ENCODE peak calls at places on chromosomes 11 and 22, in seven cellular contexts. One of them, this sample, is unnamed.

GRCh38 chr11:62444271-62444833 is 25.5 kb downstream of the SCGB1A1 start:
- DNase-seq in stimulated activated CD4-positive, alpha-beta T cell treated with anti-CD3 and anti-CD28 coated beads, Interleukin-4, amount 100 ng/mL, for 24 hours: peak
- DNase-seq in spleen: peak
- DNase-seq in activated naive CD8-positive, alpha-beta T cell treated with anti-CD3 and anti-CD28 coated beads, Interleukin-2, amount 50 U/mL, for 24 hours: peak
- DNase-seq in RCC 7860: no peak
- DNase-seq in adrenal gland: peak
- DNase-seq in substantia nigra: peak
- DNase-seq in this sample: peak

GRCh38 chr11:46234261-46234660 is 43.2 kb upstream of the CREB3L1 start:
- DNase-seq in substantia nigra: no peak
- DNase-seq in activated naive CD8-positive, alpha-beta T cell treated with anti-CD3 and anti-CD28 coated beads, Interleukin-2, amount 50 U/mL, for 24 hours: no peak
- DNase-seq in spleen: no peak
- DNase-seq in stimulated activated CD4-positive, alpha-beta T cell treated with anti-CD3 and anti-CD28 coated beads, Interleukin-4, amount 100 ng/mL, for 24 hours: no peak
- DNase-seq in RCC 7860: no peak
- DNase-seq in adrenal gland: no peak
- DNase-seq in this sample: no peak

GRCh38 chr11:27081056-27081455 is 40.4 kb downstream of the BBOX1 start:
- DNase-seq in spleen: no peak
- DNase-seq in adrenal gland: no peak
- DNase-seq in substantia nigra: no peak
- DNase-seq in stimulated activated CD4-positive, alpha-beta T cell treated with anti-CD3 and anti-CD28 coated beads, Interleukin-4, amount 100 ng/mL, for 24 hours: no peak
- DNase-seq in RCC 7860: no peak
- DNase-seq in activated naive CD8-positive, alpha-beta T cell treated with anti-CD3 and anti-CD28 coated beads, Interleukin-2, amount 50 U/mL, for 24 hours: no peak
- DNase-seq in this sample: no peak

GRCh38 chr22:39176067-39176621 is 23.7 kb upstream of the CBX7 start:
- DNase-seq in RCC 7860: peak
- DNase-seq in substantia nigra: no peak
- DNase-seq in stimulated activated CD4-positive, alpha-beta T cell treated with anti-CD3 and anti-CD28 coated beads, Interleukin-4, amount 100 ng/mL, for 24 hours: no peak
- DNase-seq in activated naive CD8-positive, alpha-beta T cell treated with anti-CD3 and anti-CD28 coated beads, Interleukin-2, amount 50 U/mL, for 24 hours: no peak
- DNase-seq in adrenal gland: peak
- DNase-seq in spleen: peak
- DNase-seq in this sample: no peak

GRCh38 chr11:87028688-87029087 is 9.0 kb upstream of the TMEM135 start:
- DNase-seq in substantia nigra: no peak
- DNase-seq in RCC 7860: no peak
- DNase-seq in stimulated activated CD4-positive, alpha-beta T cell treated with anti-CD3 and anti-CD28 coated beads, Interleukin-4, amount 100 ng/mL, for 24 hours: no peak
- DNase-seq in adrenal gland: no peak
- DNase-seq in spleen: no peak
- DNase-seq in activated naive CD8-positive, alpha-beta T cell treated with anti-CD3 and anti-CD28 coated beads, Interleukin-2, amount 50 U/mL, for 24 hours: no peak
- DNase-seq in this sample: no peak

GRCh38 chr11:76599041-76600013 is 71.2 kb downstream of the LRRC32 start:
- DNase-seq in activated naive CD8-positive, alpha-beta T cell treated with anti-CD3 and anti-CD28 coated beads, Interleukin-2, amount 50 U/mL, for 24 hours: no peak
- DNase-seq in spleen: no peak
- DNase-seq in adrenal gland: peak
- DNase-seq in substantia nigra: no peak
- DNase-seq in RCC 7860: peak
- DNase-seq in stimulated activated CD4-positive, alpha-beta T cell treated with anti-CD3 and anti-CD28 coated beads, Interleukin-4, amount 100 ng/mL, for 24 hours: no peak
- DNase-seq in this sample: no peak

GRCh38 chr22:23542933-23543332 is 37.2 kb downstream of the IGLL1 start:
- DNase-seq in substantia nigra: no peak
- DNase-seq in activated naive CD8-positive, alpha-beta T cell treated with anti-CD3 and anti-CD28 coated beads, Interleukin-2, amount 50 U/mL, for 24 hours: no peak
- DNase-seq in RCC 7860: no peak
- DNase-seq in stimulated activated CD4-positive, alpha-beta T cell treated with anti-CD3 and anti-CD28 coated beads, Interleukin-4, amount 100 ng/mL, for 24 hours: no peak
- DNase-seq in spleen: no peak
- DNase-seq in adrenal gland: no peak
- DNase-seq in this sample: no peak

GRCh38 chr11:110376711-110377324 is 52.9 kb upstream of the FDX1 start:
- DNase-seq in RCC 7860: peak
- DNase-seq in substantia nigra: peak
- DNase-seq in stimulated activated CD4-positive, alpha-beta T cell treated with anti-CD3 and anti-CD28 coated beads, Interleukin-4, amount 100 ng/mL, for 24 hours: peak
- DNase-seq in spleen: no peak
- DNase-seq in adrenal gland: peak
- DNase-seq in activated naive CD8-positive, alpha-beta T cell treated with anti-CD3 and anti-CD28 coated beads, Interleukin-2, amount 50 U/mL, for 24 hours: peak
- DNase-seq in this sample: peak

GRCh38 chr11:12889243-12889642 is 119.9 kb upstream of the RASSF10 start:
- DNase-seq in spleen: no peak
- DNase-seq in RCC 7860: peak
- DNase-seq in stimulated activated CD4-positive, alpha-beta T cell treated with anti-CD3 and anti-CD28 coated beads, Interleukin-4, amount 100 ng/mL, for 24 hours: no peak
- DNase-seq in activated naive CD8-positive, alpha-beta T cell treated with anti-CD3 and anti-CD28 coated beads, Interleukin-2, amount 50 U/mL, for 24 hours: no peak
- DNase-seq in adrenal gland: no peak
- DNase-seq in substantia nigra: peak
- DNase-seq in this sample: no peak

GRCh38 chr11:87431386-87431785 is 393.7 kb downstream of the TMEM135 start:
- DNase-seq in activated naive CD8-positive, alpha-beta T cell treated with anti-CD3 and anti-CD28 coated beads, Interleukin-2, amount 50 U/mL, for 24 hours: no peak
- DNase-seq in adrenal gland: no peak
- DNase-seq in substantia nigra: no peak
- DNase-seq in RCC 7860: no peak
- DNase-seq in stimulated activated CD4-positive, alpha-beta T cell treated with anti-CD3 and anti-CD28 coated beads, Interleukin-4, amount 100 ng/mL, for 24 hours: no peak
- DNase-seq in spleen: no peak
- DNase-seq in this sample: no peak

GRCh38 chr11:110991621-110992355 is 253.7 kb upstream of the POU2AF2 start:
- DNase-seq in activated naive CD8-positive, alpha-beta T cell treated with anti-CD3 and anti-CD28 coated beads, Interleukin-2, amount 50 U/mL, for 24 hours: no peak
- DNase-seq in RCC 7860: no peak
- DNase-seq in substantia nigra: no peak
- DNase-seq in adrenal gland: no peak
- DNase-seq in stimulated activated CD4-positive, alpha-beta T cell treated with anti-CD3 and anti-CD28 coated beads, Interleukin-4, amount 100 ng/mL, for 24 hours: no peak
- DNase-seq in spleen: no peak
- DNase-seq in this sample: no peak

GRCh38 chr11:46049325-46049860 is 71.9 kb downstream of the PHF21A start:
- DNase-seq in activated naive CD8-positive, alpha-beta T cell treated with anti-CD3 and anti-CD28 coated beads, Interleukin-2, amount 50 U/mL, for 24 hours: no peak
- DNase-seq in stimulated activated CD4-positive, alpha-beta T cell treated with anti-CD3 and anti-CD28 coated beads, Interleukin-4, amount 100 ng/mL, for 24 hours: no peak
- DNase-seq in spleen: no peak
- DNase-seq in RCC 7860: no peak
- DNase-seq in substantia nigra: no peak
- DNase-seq in adrenal gland: no peak
- DNase-seq in this sample: no peak

GRCh38 chr22:24474221-24474620 is 20.9 kb upstream of the UPB1 start:
- DNase-seq in activated naive CD8-positive, alpha-beta T cell treated with anti-CD3 and anti-CD28 coated beads, Interleukin-2, amount 50 U/mL, for 24 hours: no peak
- DNase-seq in RCC 7860: peak
- DNase-seq in substantia nigra: no peak
- DNase-seq in spleen: no peak
- DNase-seq in adrenal gland: no peak
- DNase-seq in stimulated activated CD4-positive, alpha-beta T cell treated with anti-CD3 and anti-CD28 coated beads, Interleukin-4, amount 100 ng/mL, for 24 hours: no peak
- DNase-seq in this sample: no peak

GRCh38 chr22:22952531-22953295 is 65.1 kb downstream of the IGLL5 start:
- DNase-seq in spleen: no peak
- DNase-seq in stimulated activated CD4-positive, alpha-beta T cell treated with anti-CD3 and anti-CD28 coated beads, Interleukin-4, amount 100 ng/mL, for 24 hours: no peak
- DNase-seq in substantia nigra: no peak
- DNase-seq in adrenal gland: no peak
- DNase-seq in activated naive CD8-positive, alpha-beta T cell treated with anti-CD3 and anti-CD28 coated beads, Interleukin-2, amount 50 U/mL, for 24 hours: no peak
- DNase-seq in RCC 7860: no peak
- DNase-seq in this sample: no peak

GRCh38 chr11:2380807-2381350 is 3.8 kb downstream of the CD81 start:
- DNase-seq in substantia nigra: peak
- DNase-seq in stimulated activated CD4-positive, alpha-beta T cell treated with anti-CD3 and anti-CD28 coated beads, Interleukin-4, amount 100 ng/mL, for 24 hours: no peak
- DNase-seq in RCC 7860: no peak
- DNase-seq in adrenal gland: peak
- DNase-seq in activated naive CD8-positive, alpha-beta T cell treated with anti-CD3 and anti-CD28 coated beads, Interleukin-2, amount 50 U/mL, for 24 hours: no peak
- DNase-seq in spleen: peak
- DNase-seq in this sample: no peak

GRCh38 chr11:10659339-10660216 is 34.0 kb downstream of the IRAG1 start:
- DNase-seq in stimulated activated CD4-positive, alpha-beta T cell treated with anti-CD3 and anti-CD28 coated beads, Interleukin-4, amount 100 ng/mL, for 24 hours: no peak
- DNase-seq in spleen: no peak
- DNase-seq in adrenal gland: peak
- DNase-seq in RCC 7860: peak
- DNase-seq in activated naive CD8-positive, alpha-beta T cell treated with anti-CD3 and anti-CD28 coated beads, Interleukin-2, amount 50 U/mL, for 24 hours: no peak
- DNase-seq in substantia nigra: no peak
- DNase-seq in this sample: no peak

GRCh38 chr11:73570415-73571114 is 27.3 kb downstream of the FAM168A start:
- DNase-seq in activated naive CD8-positive, alpha-beta T cell treated with anti-CD3 and anti-CD28 coated beads, Interleukin-2, amount 50 U/mL, for 24 hours: no peak
- DNase-seq in substantia nigra: no peak
- DNase-seq in RCC 7860: peak
- DNase-seq in spleen: no peak
- DNase-seq in adrenal gland: no peak
- DNase-seq in stimulated activated CD4-positive, alpha-beta T cell treated with anti-CD3 and anti-CD28 coated beads, Interleukin-4, amount 100 ng/mL, for 24 hours: no peak
- DNase-seq in this sample: no peak

GRCh38 chr11:84887055-84887629 is 740.0 kb downstream of the DLG2 start:
- DNase-seq in activated naive CD8-positive, alpha-beta T cell treated with anti-CD3 and anti-CD28 coated beads, Interleukin-2, amount 50 U/mL, for 24 hours: no peak
- DNase-seq in adrenal gland: no peak
- DNase-seq in substantia nigra: no peak
- DNase-seq in RCC 7860: no peak
- DNase-seq in stimulated activated CD4-positive, alpha-beta T cell treated with anti-CD3 and anti-CD28 coated beads, Interleukin-4, amount 100 ng/mL, for 24 hours: no peak
- DNase-seq in spleen: no peak
- DNase-seq in this sample: no peak

GRCh38 chr22:32545801-32546200 is 71.2 kb downstream of the FBXO7 start:
- DNase-seq in substantia nigra: no peak
- DNase-seq in spleen: peak
- DNase-seq in activated naive CD8-positive, alpha-beta T cell treated with anti-CD3 and anti-CD28 coated beads, Interleukin-2, amount 50 U/mL, for 24 hours: no peak
- DNase-seq in RCC 7860: no peak
- DNase-seq in stimulated activated CD4-positive, alpha-beta T cell treated with anti-CD3 and anti-CD28 coated beads, Interleukin-4, amount 100 ng/mL, for 24 hours: no peak
- DNase-seq in adrenal gland: peak
- DNase-seq in this sample: no peak

GRCh38 chr11:75432911-75433321 is at the start of gene KLHL35:
- DNase-seq in adrenal gland: no peak
- DNase-seq in spleen: peak
- DNase-seq in substantia nigra: no peak
- DNase-seq in RCC 7860: no peak
- DNase-seq in stimulated activated CD4-positive, alpha-beta T cell treated with anti-CD3 and anti-CD28 coated beads, Interleukin-4, amount 100 ng/mL, for 24 hours: no peak
- DNase-seq in activated naive CD8-positive, alpha-beta T cell treated with anti-CD3 and anti-CD28 coated beads, Interleukin-2, amount 50 U/mL, for 24 hours: no peak
- DNase-seq in this sample: no peak

GRCh38 chr11:96024666-96025065 is 100.8 kb upstream of the MTMR2 start:
- DNase-seq in substantia nigra: no peak
- DNase-seq in activated naive CD8-positive, alpha-beta T cell treated with anti-CD3 and anti-CD28 coated beads, Interleukin-2, amount 50 U/mL, for 24 hours: no peak
- DNase-seq in stimulated activated CD4-positive, alpha-beta T cell treated with anti-CD3 and anti-CD28 coated beads, Interleukin-4, amount 100 ng/mL, for 24 hours: no peak
- DNase-seq in adrenal gland: no peak
- DNase-seq in RCC 7860: no peak
- DNase-seq in spleen: no peak
- DNase-seq in this sample: peak

GRCh38 chr11:43579171-43579918 is 101.2 kb upstream of the HSD17B12 start:
- DNase-seq in adrenal gland: no peak
- DNase-seq in substantia nigra: no peak
- DNase-seq in RCC 7860: no peak
- DNase-seq in activated naive CD8-positive, alpha-beta T cell treated with anti-CD3 and anti-CD28 coated beads, Interleukin-2, amount 50 U/mL, for 24 hours: peak
- DNase-seq in spleen: no peak
- DNase-seq in stimulated activated CD4-positive, alpha-beta T cell treated with anti-CD3 and anti-CD28 coated beads, Interleukin-4, amount 100 ng/mL, for 24 hours: peak
- DNase-seq in this sample: peak

GRCh38 chr11:7892059-7892699 is 38.9 kb downstream of the OR10A6 start:
- DNase-seq in RCC 7860: no peak
- DNase-seq in adrenal gland: no peak
- DNase-seq in spleen: no peak
- DNase-seq in substantia nigra: no peak
- DNase-seq in stimulated activated CD4-positive, alpha-beta T cell treated with anti-CD3 and anti-CD28 coated beads, Interleukin-4, amount 100 ng/mL, for 24 hours: no peak
- DNase-seq in activated naive CD8-positive, alpha-beta T cell treated with anti-CD3 and anti-CD28 coated beads, Interleukin-2, amount 50 U/mL, for 24 hours: no peak
- DNase-seq in this sample: no peak

GRCh38 chr11:73249304-73249703 is 22.8 kb upstream of the P2RY6 start:
- DNase-seq in RCC 7860: peak
- DNase-seq in activated naive CD8-positive, alpha-beta T cell treated with anti-CD3 and anti-CD28 coated beads, Interleukin-2, amount 50 U/mL, for 24 hours: no peak
- DNase-seq in substantia nigra: no peak
- DNase-seq in stimulated activated CD4-positive, alpha-beta T cell treated with anti-CD3 and anti-CD28 coated beads, Interleukin-4, amount 100 ng/mL, for 24 hours: no peak
- DNase-seq in spleen: no peak
- DNase-seq in adrenal gland: no peak
- DNase-seq in this sample: peak